ENCODE peak calls at places on chromosomes 3 and 15, in ten cellular contexts. R is BE2C, O is endothelial cell of umbilical vein, D is ovary, C is breast epithelium, J is esophagus squamous epithelium, G is BJ, V is choroid plexus epithelial cell, F is progenitor cell of endocrine pancreas, M is psoas muscle. A is an unnamed sample.

GRCh38 chr3:190340071-190340470 is 17.8 kb upstream of the CLDN1 start:
- DNase-seq in R (no peak), F (no peak), C (no peak), M (no peak), V (peak), O (peak), D (no peak), G (no peak), J (no peak), A (no peak)

GRCh38 chr3:9255976-9256375 is 6.5 kb upstream of the SRGAP3 start:
- DNase-seq in J (no peak), G (no peak), O (no peak), R (no peak), F (no peak), D (no peak), M (no peak), C (no peak), V (no peak), A (no peak)

GRCh38 chr15:87816811-87817210 is 439.7 kb downstream of the NTRK3 start:
- DNase-seq in V (peak), D (no peak), O (peak), R (no peak), J (no peak), C (no peak), G (peak), M (no peak), F (no peak), A (no peak)

GRCh38 chr3:108319428-108320053 is 23.2 kb downstream of the HHLA2 start:
- DNase-seq in G (peak), C (no peak), O (no peak), M (no peak), R (no peak), D (no peak), V (no peak), F (no peak), J (no peak), A (no peak)

GRCh38 chr3:159266779-159267178 is 464.9 kb downstream of the MFSD1 start:
- DNase-seq in D (no peak), O (peak), M (no peak), C (no peak), F (peak), R (peak), J (no peak), V (peak), G (no peak), A (no peak)

GRCh38 chr15:69608661-69609060 is 156.0 kb downstream of the RPLP1 start:
- DNase-seq in D (no peak), J (no peak), O (no peak), V (no peak), G (no peak), M (no peak), C (no peak), R (no peak), F (no peak), A (no peak)

GRCh38 chr15:62783303-62783957 is 259.1 kb upstream of the TPM1 start:
- DNase-seq in R (no peak), D (no peak), G (no peak), J (no peak), V (peak), O (peak), C (no peak), M (no peak), F (no peak), A (no peak)

GRCh38 chr15:87599616-87600015 is 656.9 kb downstream of the NTRK3 start:
- DNase-seq in D (no peak), F (no peak), G (no peak), M (no peak), V (peak), R (no peak), J (no peak), C (no peak), O (no peak), A (no peak)

GRCh38 chr3:10483686-10484345 is 21.6 kb downstream of the ATP2B2 start:
- DNase-seq in C (no peak), O (no peak), J (no peak), V (no peak), D (no peak), F (no peak), M (no peak), G (no peak), R (no peak), A (no peak)

GRCh38 chr3:110521019-110521418 is 550.6 kb upstream of the NECTIN3 start:
- DNase-seq in C (no peak), R (no peak), V (peak), G (no peak), D (no peak), F (no peak), O (peak), M (no peak), J (no peak), A (no peak)

GRCh38 chr15:96353931-96354730 is 23.6 kb downstream of the NR2F2 start:
- DNase-seq in F (no peak), M (peak), C (peak), D (peak), G (no peak), J (no peak), V (peak), O (peak), R (no peak), A (no peak)

GRCh38 chr15:67036775-67037555 is 28.4 kb upstream of the SMAD3 start:
- DNase-seq in F (no peak), D (no peak), M (no peak), G (no peak), C (no peak), O (no peak), R (no peak), V (no peak), J (no peak), A (no peak)

GRCh38 chr3:132347095-132347494 is 29.9 kb downstream of the ACP3 start:
- DNase-seq in O (peak), M (no peak), J (no peak), G (peak), V (no peak), C (no peak), F (no peak), D (no peak), R (no peak), A (no peak)

GRCh38 chr3:59913645-59914044 is 863.8 kb upstream of the CFAP20DC start:
- DNase-seq in F (no peak), O (no peak), V (no peak), C (no peak), J (no peak), R (no peak), G (no peak), M (no peak), D (no peak), A (no peak)

GRCh38 chr3:184234224-184234623 is 4.8 kb downstream of the VWA5B2 start:
- DNase-seq in M (peak), C (peak), J (no peak), F (no peak), O (peak), V (peak), G (peak), D (no peak), R (peak), A (no peak)
- TF ChIP-seq CTCF in M (no peak), C (no peak), J (peak), F (no peak), O (no peak), V (peak), G (peak), D (no peak), R (peak), A (no peak)

DNA sequence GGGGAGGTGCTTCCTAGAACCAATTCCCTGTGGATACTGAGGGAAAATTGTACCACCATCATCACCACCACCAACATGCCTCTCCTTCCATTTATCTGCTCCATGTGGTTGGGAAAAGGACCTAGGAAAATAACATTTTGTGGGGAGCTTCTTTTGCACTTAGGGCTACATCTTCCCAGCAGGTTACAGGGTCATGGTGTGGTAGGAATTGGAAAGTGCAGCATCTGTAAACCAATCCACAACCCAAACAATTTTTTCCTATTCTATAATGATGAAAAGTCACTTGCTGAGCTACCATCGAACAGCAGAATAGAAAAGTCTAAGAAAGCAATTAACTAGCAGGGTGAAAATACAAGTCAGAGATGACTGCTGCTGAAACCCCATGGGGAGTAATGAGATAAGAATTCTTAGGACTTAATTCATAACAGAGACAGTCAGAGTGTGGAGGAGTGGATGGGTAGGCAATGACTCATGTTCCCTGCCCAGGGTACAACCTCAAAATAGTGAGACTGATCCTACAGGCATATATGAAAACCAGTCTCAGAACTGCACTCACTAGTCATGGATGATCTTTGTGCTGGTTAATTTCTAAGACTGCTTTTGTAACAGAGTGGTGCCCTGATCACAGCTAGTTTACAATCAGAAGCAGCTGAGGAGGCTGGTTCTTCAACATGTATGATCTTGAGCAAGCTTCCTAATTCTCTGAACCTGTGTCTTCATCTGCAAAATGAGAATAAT is 38.1 kb upstream of the LEKR1 start:
- DNase-seq in J (no peak), V (peak), R (peak), O (peak), M (no peak), C (no peak), F (no peak), D (no peak), G (peak), A (no peak)
- TF ChIP-seq CTCF in J (no peak), V (no peak), R (no peak), O (no peak), M (no peak), C (no peak), F (no peak), D (no peak), G (no peak), A (no peak)

GRCh38 chr15:39713846-39714245 is 68.8 kb downstream of the FSIP1 start:
- DNase-seq in R (no peak), D (no peak), M (no peak), V (no peak), G (no peak), J (no peak), O (no peak), F (no peak), C (no peak), A (no peak)

GRCh38 chr15:39720081-39720480 is 62.6 kb downstream of the FSIP1 start:
- DNase-seq in D (no peak), O (no peak), F (no peak), R (no peak), C (no peak), J (no peak), V (no peak), M (no peak), G (no peak), A (no peak)

GRCh38 chr15:39714251-39714650 is 68.4 kb downstream of the FSIP1 start:
- DNase-seq in M (no peak), O (no peak), V (no peak), G (no peak), R (no peak), F (no peak), J (no peak), D (no peak), C (no peak), A (no peak)

GRCh38 chr15:39719109-39719508 is 63.5 kb downstream of the FSIP1 start:
- DNase-seq in C (no peak), M (no peak), O (no peak), J (no peak), V (no peak), R (no peak), G (no peak), D (no peak), F (no peak), A (no peak)

GRCh38 chr15:39717134-39717533 is 65.5 kb downstream of the FSIP1 start:
- DNase-seq in F (no peak), G (no peak), R (no peak), J (no peak), D (no peak), C (no peak), V (no peak), M (no peak), O (no peak), A (no peak)
- TF ChIP-seq CTCF in F (no peak), G (no peak), R (no peak), J (no peak), D (no peak), C (no peak), V (no peak), M (no peak), O (no peak), A (no peak)

GRCh38 chr15:41417418-41417811 is 520 bp downstream of the RTF1 start:
- DNase-seq in F (peak), M (peak), R (peak), C (no peak), J (no peak), G (no peak), O (no peak), D (peak), V (peak), A (no peak)
- TF ChIP-seq CTCF in F (no peak), M (no peak), R (no peak), C (no peak), J (no peak), G (no peak), O (no peak), D (no peak), V (no peak), A (no peak)

GRCh38 chr3:163776753-163777152 is 1301.5 kb downstream of the SI start:
- DNase-seq in M (no peak), V (no peak), G (no peak), D (no peak), J (no peak), O (no peak), F (no peak), R (no peak), C (no peak), A (no peak)

DNA sequence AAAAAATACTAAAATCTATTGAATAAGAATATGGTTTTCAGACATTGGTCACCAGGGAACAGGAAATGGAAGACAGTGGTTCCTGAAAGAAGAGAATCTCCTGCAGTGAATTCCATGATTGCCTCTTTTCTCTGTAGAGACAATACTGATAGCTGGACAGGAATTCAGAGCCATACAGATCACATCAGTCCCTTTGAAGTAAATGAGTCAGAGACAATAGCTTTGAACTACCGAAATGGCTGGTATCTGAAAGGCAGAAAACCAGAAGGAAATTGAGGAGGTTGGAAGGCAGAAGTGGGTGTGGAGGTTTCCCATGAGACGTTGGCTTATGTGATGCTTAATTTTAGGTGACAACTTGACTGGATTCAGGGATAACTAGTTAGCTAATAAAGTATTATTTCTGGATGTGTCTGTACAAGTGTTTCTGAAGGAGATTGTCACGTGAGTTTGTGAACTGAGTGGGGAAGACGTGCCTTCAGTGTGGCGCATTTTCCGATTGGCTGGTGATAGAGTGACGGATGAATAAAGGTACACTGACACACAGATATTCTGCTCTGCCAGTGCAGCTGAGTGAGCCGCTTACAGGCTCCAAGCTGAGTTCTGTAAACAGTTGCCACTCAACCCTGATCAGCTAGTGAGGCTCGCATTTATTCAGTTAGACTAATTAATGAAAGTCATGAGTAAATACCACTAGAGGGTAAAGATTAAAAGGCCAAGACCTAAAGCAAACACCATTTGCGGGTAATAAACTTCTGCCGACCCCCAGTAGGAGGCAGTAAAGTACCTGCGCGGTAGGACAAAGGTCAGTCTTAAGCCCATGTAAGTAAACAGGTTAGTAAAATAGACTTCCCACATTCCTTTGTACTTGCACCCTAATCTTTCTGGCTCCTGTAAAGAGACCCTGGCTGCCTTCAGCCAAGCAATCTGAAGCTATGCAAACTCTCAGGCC is 1298.6 kb downstream of the SI start:
- DNase-seq in G (no peak), R (no peak), O (no peak), D (no peak), V (no peak), F (no peak), J (no peak), C (no peak), M (no peak), A (no peak)
- TF ChIP-seq CTCF in G (no peak), R (peak), O (no peak), D (no peak), V (no peak), F (peak), J (no peak), C (no peak), M (no peak), A (no peak)

GRCh38 chr15:73786518-73786917 is 33.4 kb upstream of the INSYN1 start:
- DNase-seq in F (no peak), C (no peak), O (no peak), R (no peak), G (no peak), D (peak), M (no peak), V (no peak), J (no peak), A (no peak)

GRCh38 chr15:73777741-73778140 is 24.6 kb upstream of the INSYN1 start:
- DNase-seq in O (no peak), D (no peak), F (no peak), C (no peak), J (no peak), R (no peak), M (no peak), G (no peak), V (no peak), A (no peak)

GRCh38 chr15:73782339-73782979 is 29.3 kb upstream of the INSYN1 start:
- DNase-seq in C (no peak), J (no peak), M (no peak), G (no peak), R (no peak), F (no peak), D (no peak), O (no peak), V (no peak), A (no peak)

GRCh38 chr15:73784299-73784698 is 31.1 kb upstream of the INSYN1 start:
- DNase-seq in C (no peak), D (no peak), V (no peak), R (no peak), G (no peak), J (no peak), M (no peak), F (no peak), O (no peak), A (no peak)

GRCh38 chr15:73781038-73781925 is 28.1 kb upstream of the INSYN1 start:
- DNase-seq in C (no peak), O (no peak), D (no peak), M (no peak), R (no peak), G (no peak), F (no peak), J (no peak), V (peak), A (no peak)
- TF ChIP-seq CTCF in C (no peak), O (no peak), D (no peak), M (no peak), R (peak), G (peak), F (no peak), J (peak), V (peak), A (no peak)

A was measured in CD4-positive, alpha-beta T cell.